ENCODE peak calls at places on chromosomes 13 and 19, in ten cellular contexts. W is uterus; S is H9; L is ovary; M is CD4-positive, alpha-beta T cell; I is HCT116; Z is tibial nerve; R is HFF-Myc; D is GM13977; C is heart left ventricle. G is an unnamed sample.

GRCh38 chr19:18899624-18900560 is 3.9 kb upstream of the CERS1 start:
- DNase-seq in S (peak), I (no peak), C (no peak), D (no peak), Z (no peak), R (no peak), M (no peak), W (no peak), L (no peak), G (no peak)

GRCh38 chr13:109782066-109782822 is 4.1 kb downstream of the IRS2 start:
- DNase-seq in C (no peak), M (no peak), S (no peak), D (no peak), R (no peak), W (no peak), I (no peak), Z (no peak), L (no peak), G (no peak)

GRCh38 chr19:2254052-2254872 is 2.0 kb downstream of the JSRP1 start:
- DNase-seq in D (no peak), S (peak), M (no peak), C (no peak), L (no peak), W (no peak), Z (no peak), R (no peak), I (no peak), G (peak)

GRCh38 chr19:36032251-36033104 is at the start of gene CLIP3:
- DNase-seq in L (peak), Z (no peak), W (peak), I (no peak), S (peak), R (no peak), M (peak), C (peak), D (peak), G (peak)

GRCh38 chr19:49423278-49423984 is at the start of gene PTH2:
- DNase-seq in M (no peak), Z (no peak), R (no peak), I (no peak), C (no peak), W (no peak), L (no peak), S (no peak), D (no peak), G (no peak)

GRCh38 chr13:95588721-95589120 is 36.2 kb downstream of the CLDN10 start:
- DNase-seq in D (no peak), I (no peak), C (no peak), W (no peak), R (peak), S (no peak), Z (no peak), M (no peak), L (no peak), G (no peak)

GRCh38 chr19:10112037-10112751 is 701 bp downstream of the P2RY11 start:
- DNase-seq in Z (no peak), R (no peak), W (no peak), L (no peak), I (no peak), D (no peak), C (no peak), M (no peak), S (no peak), G (no peak)

GRCh38 chr19:10565028-10565566 is 713 bp downstream of the KRI1 start:
- DNase-seq in C (peak), I (no peak), M (peak), L (peak), Z (no peak), S (peak), W (no peak), R (no peak), D (peak), G (peak)

GRCh38 chr13:25067054-25067453 is 28.9 kb upstream of the PABPC3 start:
- DNase-seq in S (peak), D (no peak), M (no peak), I (no peak), W (no peak), R (no peak), Z (no peak), C (no peak), L (no peak), G (no peak)

GRCh38 chr13:103299079-103299478 is 232.9 kb upstream of the SLC10A2 start:
- DNase-seq in C (no peak), Z (no peak), S (peak), W (no peak), L (no peak), R (no peak), I (no peak), D (no peak), M (no peak), G (no peak)

GRCh38 chr13:32254416-32254815 is 60.7 kb downstream of the ZAR1L start:
- DNase-seq in C (no peak), I (no peak), D (no peak), S (no peak), Z (no peak), M (no peak), R (no peak), W (no peak), L (no peak), G (no peak)

GRCh38 chr13:107518780-107519179 is 696.6 kb downstream of the LIG4 start:
- DNase-seq in C (no peak), R (no peak), S (no peak), L (no peak), I (no peak), D (no peak), W (no peak), M (no peak), Z (no peak), G (no peak)

DNA sequence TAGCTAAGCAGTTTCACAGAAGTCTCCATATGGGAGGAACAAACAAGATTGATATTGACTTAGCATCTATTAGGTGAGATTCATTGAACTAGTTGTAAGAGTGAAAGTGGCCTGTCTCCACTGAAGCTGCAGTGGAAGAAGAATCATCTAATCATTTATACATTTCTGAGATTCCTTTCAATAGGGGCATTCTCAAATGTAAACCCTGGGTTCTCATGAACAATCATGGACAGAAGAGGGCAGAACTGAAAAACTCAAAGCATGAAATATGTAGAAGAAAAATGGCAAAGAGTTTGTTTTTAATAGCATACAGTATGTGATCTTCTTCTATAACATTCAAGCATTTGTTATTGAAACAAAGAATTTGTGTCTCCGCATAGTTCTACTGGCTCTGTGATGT is 17.6 kb upstream of the POSTN start:
- DNase-seq in L (no peak), I (no peak), D (no peak), C (no peak), R (no peak), W (no peak), M (no peak), Z (no peak), S (no peak), G (no peak)
- TF ChIP-seq CTCF in L (no peak), I (no peak), D (no peak), C (no peak), R (no peak), W (no peak), M (no peak), Z (no peak), S (no peak), G (no peak)

DNA sequence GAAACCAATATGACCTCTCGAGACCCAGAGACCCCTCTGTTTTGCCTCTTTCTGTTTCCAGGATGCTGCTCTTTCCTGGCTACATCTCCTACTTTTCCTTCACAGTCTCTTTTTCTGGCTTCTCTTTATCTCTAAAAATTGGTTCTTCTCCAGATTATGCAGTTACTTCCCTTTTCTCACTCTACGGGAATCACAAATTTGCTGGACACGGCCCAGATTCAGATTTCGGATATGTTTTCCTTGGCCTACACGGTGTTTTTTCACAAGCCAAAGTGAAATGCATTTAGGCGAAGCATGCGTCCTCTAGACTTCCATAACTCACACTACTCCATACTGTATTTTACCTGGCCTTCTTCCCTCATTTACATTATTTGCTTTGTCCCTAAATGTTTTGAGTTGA is 214.7 kb upstream of the MIR17HG start:
- DNase-seq in I (no peak), D (no peak), R (no peak), Z (no peak), L (no peak), C (no peak), W (no peak), M (no peak), S (no peak), G (no peak)
- TF ChIP-seq CTCF in I (no peak), D (no peak), R (no peak), Z (no peak), L (no peak), C (no peak), W (no peak), M (no peak), S (no peak), G (no peak)

DNA sequence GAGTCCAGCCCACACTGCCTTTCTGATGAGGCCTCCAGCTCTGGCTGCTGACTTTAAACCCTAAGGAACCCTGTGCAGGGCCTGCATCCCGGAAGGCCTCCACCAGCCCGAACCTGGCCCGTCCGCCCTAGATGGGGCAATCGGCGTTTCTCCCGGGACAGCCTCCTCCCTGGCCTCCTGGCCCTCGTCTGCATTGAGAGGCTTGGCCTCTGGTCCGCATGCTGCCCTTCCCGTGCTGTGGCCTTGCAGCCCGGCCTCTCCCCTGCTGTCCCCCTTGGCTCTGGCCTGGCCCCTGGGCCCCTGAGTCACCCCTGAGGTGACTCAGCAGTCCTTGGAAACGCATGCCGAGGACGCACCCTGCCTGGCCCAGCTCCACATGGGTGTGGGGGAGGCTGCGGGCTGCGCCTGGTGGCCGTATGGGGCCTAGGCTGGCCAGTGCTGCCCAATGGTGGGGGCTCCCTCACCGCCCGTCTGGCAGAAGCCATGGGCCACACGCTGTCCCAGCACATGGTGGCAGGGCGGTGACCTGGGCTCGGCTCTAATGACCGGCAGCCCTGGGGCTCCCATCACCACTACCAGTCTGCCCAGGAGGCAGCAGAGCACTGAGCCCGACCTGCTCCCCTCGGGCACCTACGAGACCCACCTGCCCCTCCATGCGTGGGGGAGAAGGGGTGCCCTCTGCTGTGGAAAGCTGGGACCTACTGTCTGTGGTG is 25.7 kb downstream of the SH3GL1 start:
- DNase-seq in W (peak), R (no peak), L (peak), S (peak), M (no peak), C (no peak), I (peak), D (no peak), Z (peak), G (no peak)
- TF ChIP-seq CTCF in W (peak), R (no peak), L (peak), S (no peak), M (no peak), C (no peak), I (no peak), D (no peak), Z (no peak), G (no peak)

GRCh38 chr19:45478454-45479238 is 10.8 kb downstream of the FOSB start:
- DNase-seq in S (peak), W (peak), C (peak), D (peak), I (peak), Z (peak), R (peak), L (peak), M (peak), G (peak)
- TF ChIP-seq CTCF in S (peak), W (peak), C (peak), D (peak), I (peak), Z (peak), R (peak), L (peak), M (peak), G (peak)

GRCh38 chr13:50993371-50993770 is 83.8 kb downstream of the RNASEH2B start:
- DNase-seq in R (no peak), C (no peak), I (no peak), M (no peak), L (no peak), D (no peak), S (no peak), W (no peak), Z (no peak), G (no peak)

GRCh38 chr13:50989476-50989875 is 79.9 kb downstream of the RNASEH2B start:
- DNase-seq in M (no peak), S (peak), C (no peak), D (no peak), W (peak), Z (peak), R (no peak), I (no peak), L (no peak), G (no peak)

GRCh38 chr13:50990050-50990449 is 80.5 kb downstream of the RNASEH2B start:
- DNase-seq in D (no peak), W (no peak), S (no peak), C (no peak), Z (no peak), R (no peak), I (no peak), M (no peak), L (no peak), G (no peak)

GRCh38 chr13:50991624-50992610 is 82.3 kb downstream of the RNASEH2B start:
- DNase-seq in D (peak), S (no peak), W (no peak), C (no peak), Z (no peak), M (no peak), L (no peak), R (no peak), I (no peak), G (no peak)

GRCh38 chr13:50990540-50991506 is 81.2 kb downstream of the RNASEH2B start:
- DNase-seq in I (no peak), R (peak), Z (peak), W (peak), D (no peak), S (peak), C (no peak), M (no peak), L (peak), G (peak)
- TF ChIP-seq CTCF in I (no peak), R (no peak), Z (no peak), W (no peak), D (no peak), S (no peak), C (no peak), M (no peak), L (no peak), G (no peak)

GRCh38 chr19:16088351-16088984 is 12.2 kb downstream of the TPM4 start:
- DNase-seq in L (no peak), M (no peak), D (no peak), W (peak), S (no peak), Z (no peak), I (no peak), R (no peak), C (no peak), G (no peak)
- TF ChIP-seq CTCF in L (no peak), M (no peak), D (no peak), W (no peak), S (peak), Z (no peak), I (no peak), R (peak), C (no peak), G (no peak)

DNA sequence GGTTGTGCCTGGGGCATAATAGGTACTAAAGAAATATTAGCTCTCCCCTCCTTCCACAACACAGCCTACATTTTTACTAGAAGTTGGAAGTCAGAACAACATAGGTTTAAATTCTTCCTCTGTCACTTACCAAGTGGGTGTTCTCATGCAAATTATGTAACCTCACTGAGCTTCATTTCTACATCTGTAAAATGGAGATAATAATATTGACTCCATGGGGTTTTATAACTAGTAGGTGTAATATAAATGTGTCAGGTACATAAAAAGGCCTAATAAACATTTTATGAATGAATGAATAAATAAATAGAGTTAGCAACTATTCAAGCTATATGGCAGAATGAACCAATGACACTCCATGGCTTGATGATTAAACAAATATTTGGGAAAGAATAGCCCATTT is 27.1 kb upstream of the SERP2 start:
- DNase-seq in D (no peak), W (no peak), C (no peak), S (no peak), I (no peak), Z (no peak), M (no peak), R (no peak), L (no peak), G (no peak)
- TF ChIP-seq CTCF in D (no peak), W (no peak), C (no peak), S (no peak), I (no peak), Z (no peak), M (no peak), R (no peak), L (no peak), G (no peak)

DNA sequence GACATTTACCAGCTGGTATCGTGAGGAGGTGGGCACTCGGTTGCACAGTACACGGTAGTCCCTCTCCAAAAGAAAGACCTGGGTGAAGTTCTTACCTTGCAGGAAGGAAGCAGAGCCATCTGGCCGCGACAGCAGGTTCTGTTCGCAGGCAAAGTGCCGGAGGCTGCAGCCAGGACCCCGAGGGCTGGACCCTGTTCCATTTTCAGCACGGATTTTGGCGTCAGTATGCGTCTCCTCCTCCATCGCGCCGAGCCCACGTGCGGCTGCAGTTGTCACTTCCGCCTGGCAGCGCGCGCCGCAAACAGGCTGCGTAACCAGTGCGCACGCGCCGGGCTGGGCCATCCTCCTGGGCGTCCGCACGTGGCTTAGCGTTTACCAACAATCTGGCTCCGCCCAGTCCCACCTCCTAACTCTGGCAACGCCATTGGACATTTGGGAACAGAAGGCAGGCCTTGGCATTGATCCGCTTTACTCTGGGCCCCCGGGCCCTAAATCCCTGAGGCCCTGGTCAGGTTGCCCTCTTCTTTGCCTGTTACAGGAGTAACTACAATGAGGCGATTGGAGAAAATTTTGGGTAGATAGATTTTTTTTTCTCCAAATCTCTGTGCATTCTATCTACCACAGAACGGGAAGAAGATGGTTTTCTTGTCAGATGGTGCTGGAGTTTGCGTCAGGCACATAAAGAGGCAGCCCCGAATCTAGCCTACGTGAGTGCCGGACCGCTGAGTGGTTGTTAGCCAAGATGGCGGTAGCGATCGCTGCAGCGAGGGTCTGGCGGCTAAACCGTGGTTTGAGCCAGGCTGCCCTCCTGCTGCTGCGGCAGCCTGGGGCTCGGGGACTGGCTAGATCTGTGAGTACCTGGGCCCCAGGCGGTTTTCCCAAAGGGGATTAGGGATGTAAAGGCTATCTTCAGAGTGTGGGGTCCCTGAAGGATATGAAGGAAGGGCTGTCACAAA is at the start of the genes BCKDHA and EXOSC5:
- DNase-seq in M (peak), W (peak), R (peak), C (peak), Z (peak), L (peak), I (peak), S (peak), D (peak), G (peak)
- TF ChIP-seq CTCF in M (no peak), W (peak), R (no peak), C (no peak), Z (no peak), L (no peak), I (no peak), S (no peak), D (no peak), G (no peak)

GRCh38 chr19:37362733-37363132 is 8.2 kb upstream of the ZNF527 start:
- DNase-seq in Z (no peak), D (no peak), M (no peak), I (no peak), L (no peak), R (no peak), S (peak), W (no peak), C (no peak), G (no peak)
- TF ChIP-seq CTCF in Z (no peak), D (no peak), M (no peak), I (no peak), L (no peak), R (peak), S (peak), W (no peak), C (no peak), G (no peak)

GRCh38 chr13:99505814-99506269 is 4.6 kb downstream of the TM9SF2 start:
- DNase-seq in M (no peak), I (no peak), W (no peak), C (no peak), Z (no peak), D (no peak), L (no peak), R (no peak), S (no peak), G (no peak)
- TF ChIP-seq CTCF in M (peak), I (no peak), W (peak), C (peak), Z (peak), D (peak), L (no peak), R (no peak), S (peak), G (peak)

G was measured in glutamatergic neuron.